ENCODE peak calls at places on chromosomes 7 and 10, in five cellular contexts. M, O, K, A and X are unnamed samples.

GRCh38 chr7:23893172-23893941 is 183.3 kb downstream of the STK31 start:
- DNase-seq in M (no peak), O (no peak), K (no peak), A (no peak), X (no peak)

GRCh38 chr10:92011560-92012214 is 88.1 kb downstream of the BTAF1 start:
- DNase-seq in M (no peak), O (no peak), K (no peak), A (no peak), X (no peak)

GRCh38 chr7:114759347-114760062 is 162.4 kb upstream of the MDFIC start:
- DNase-seq in M (no peak), O (no peak), K (no peak), A (no peak), X (no peak)

GRCh38 chr10:52335665-52336064 is 21.6 kb downstream of the DKK1 start:
- DNase-seq in M (no peak), O (no peak), K (no peak), A (no peak), X (no peak)

GRCh38 chr7:71229699-71230098 is 97.8 kb downstream of the GALNT17 start:
- DNase-seq in M (no peak), O (no peak), K (no peak), A (no peak), X (no peak)

GRCh38 chr7:5607958-5608656 is 173.4 kb downstream of the RNF216 start:
- DNase-seq in M (no peak), O (no peak), K (no peak), A (no peak), X (no peak)

GRCh38 chr10:103850572-103850895 is 4.8 kb downstream of the SH3PXD2A start:
- DNase-seq in M (no peak), O (no peak), K (peak; percentile 38), A (peak; percentile 68), X (no peak)

GRCh38 chr10:58757352-58758071 is 244.8 kb downstream of the BICC1 start:
- DNase-seq in M (no peak), O (no peak), K (no peak), A (no peak), X (no peak)

GRCh38 chr7:108308913-108309312 is 147.3 kb downstream of the NRCAM start:
- DNase-seq in M (no peak), O (no peak), K (no peak), A (no peak), X (no peak)

GRCh38 chr10:117518246-117518645 is 24.3 kb upstream of the EMX2 start:
- DNase-seq in M (no peak), O (no peak), K (no peak), A (peak; percentile 32), X (no peak)

GRCh38 chr10:66996996-66997395 is 71.2 kb downstream of the LRRTM3 start:
- DNase-seq in M (no peak), O (no peak), K (no peak), A (no peak), X (no peak)

GRCh38 chr7:25759281-25759680 is 392.7 kb upstream of the NFE2L3 start:
- DNase-seq in M (no peak), O (no peak), K (no peak), A (no peak), X (no peak)

GRCh38 chr10:54133201-54133600 is 667.8 kb downstream of the PCDH15 start:
- DNase-seq in M (no peak), O (no peak), K (no peak), A (no peak), X (no peak)

GRCh38 chr7:55087521-55087961 is 68.7 kb downstream of the EGFR start:
- DNase-seq in M (no peak), O (no peak), K (no peak), A (no peak), X (no peak)

GRCh38 chr10:79070611-79071534 is 2.1 kb downstream of the ZMIZ1 start:
- DNase-seq in M (peak; percentile 85), O (peak; percentile 96), K (peak; percentile 92), A (peak; percentile 96), X (peak; percentile 95)

GRCh38 chr7:135208417-135208793 is 2.9 kb downstream of the WDR91 start:
- DNase-seq in M (no peak), O (no peak), K (no peak), A (no peak), X (no peak)

GRCh38 chr10:49303711-49304110 is 4.7 kb downstream of the C10orf71 start:
- DNase-seq in M (no peak), O (no peak), K (no peak), A (no peak), X (no peak)

GRCh38 chr10:121092341-121093099 is 241.4 kb downstream of the WDR11 start:
- DNase-seq in M (no peak), O (no peak), K (no peak), A (no peak), X (no peak)

GRCh38 chr7:4849390-4849789 is 12.4 kb downstream of the PAPOLB start:
- DNase-seq in M (no peak), O (no peak), K (no peak), A (peak; percentile 16), X (no peak)

GRCh38 chr10:78937800-78938694 is 130.7 kb upstream of the ZMIZ1 start:
- DNase-seq in M (no peak), O (no peak), K (no peak), A (no peak), X (peak; percentile 63)

GRCh38 chr10:108095932-108096925 is 931.7 kb upstream of the SORCS1 start:
- DNase-seq in M (peak; percentile 28), O (peak; percentile 37), K (peak; percentile 19), A (no peak), X (no peak)

GRCh38 chr10:132836248-132836831 is 50.4 kb upstream of the NKX6-2 start:
- DNase-seq in M (peak; percentile 71), O (peak; percentile 60), K (peak; percentile 48), A (no peak), X (no peak)

GRCh38 chr10:120260446-120260845 is 196.6 kb upstream of the PLPP4 start:
- DNase-seq in M (no peak), O (no peak), K (no peak), A (no peak), X (no peak)

GRCh38 chr7:128891110-128891941 is 19.2 kb downstream of the KCP start:
- DNase-seq in M (no peak), O (peak; percentile 19), K (no peak), A (peak; percentile 75), X (peak; percentile 62)
- H3K27me3 ChIP-seq in M (no peaks in the 10 kb centered on the region), O (peaks cover 21% of the 10 kb centered on the region), K (peaks cover 41% of the 10 kb centered on the region), A (peaks cover 9% of the 10 kb centered on the region), X (peaks cover 14% of the 10 kb centered on the region)

GRCh38 chr7:57414415-57414814 is 35.6 kb upstream of the ZNF716 start:
- DNase-seq in M (no peak), O (no peak), K (no peak), A (no peak), X (no peak)

GRCh38 chr7:57415326-57415725 is 34.7 kb upstream of the ZNF716 start:
- DNase-seq in M (no peak), O (no peak), K (no peak), A (no peak), X (no peak)

GRCh38 chr7:57414852-57415251 is 35.1 kb upstream of the ZNF716 start:
- DNase-seq in M (no peak), O (no peak), K (no peak), A (no peak), X (no peak)

GRCh38 chr7:57416601-57417358 is 33.2 kb upstream of the ZNF716 start:
- DNase-seq in M (no peak), O (no peak), K (no peak), A (no peak), X (no peak)

GRCh38 chr7:57415730-57416129 is 34.2 kb upstream of the ZNF716 start:
- DNase-seq in M (no peak), O (no peak), K (no peak), A (no peak), X (no peak)
- TF ChIP-seq CTCF in M (no peak), O (no peak), K (no peak), A (no peak), X (no peak)

GRCh38 chr10:109883859-109884771 is 39.2 kb downstream of the XPNPEP1 start:
- DNase-seq in M (peak; percentile 66), O (peak; percentile 72), K (peak; percentile 65), A (no peak), X (peak; percentile 71)
- H3K4me3 ChIP-seq in M (no peak overlapping the region), O (no peak overlapping the region), K (peak overlapping the region; percentile 31), A (no peak overlapping the region), X (no peak overlapping the region)

DNA sequence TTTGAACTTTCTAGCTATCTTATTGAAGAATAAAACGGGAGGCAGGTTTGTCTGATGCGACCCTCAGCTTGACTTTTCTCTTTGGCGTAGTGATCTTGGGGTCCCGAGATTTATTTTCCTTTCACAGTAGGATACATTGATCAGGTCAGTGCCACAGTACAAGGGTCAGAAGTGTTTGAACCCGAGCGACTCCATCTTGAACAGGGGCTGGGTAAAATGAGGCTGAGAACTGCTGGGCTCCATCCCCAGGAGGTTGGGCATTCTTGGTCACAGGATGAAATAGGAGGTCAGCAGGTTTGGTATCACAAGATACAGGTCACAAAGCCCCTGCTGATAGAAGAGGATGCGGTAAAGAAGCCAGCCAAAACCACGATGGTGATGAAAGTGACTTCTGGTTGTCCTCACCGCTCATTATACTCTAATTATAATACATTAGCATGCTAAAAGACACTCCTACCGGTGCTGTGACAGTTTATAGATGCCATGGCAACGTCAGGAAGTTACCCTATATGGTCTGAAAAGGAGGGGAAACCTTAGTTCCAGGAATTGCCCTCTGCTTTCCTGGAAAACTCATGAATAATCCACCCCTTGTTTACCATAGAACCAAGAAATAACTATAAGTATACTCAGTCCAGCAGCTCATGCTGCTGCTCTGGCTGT is 3.0 kb upstream of the TECPR1 start:
- DNase-seq in M (no peak), O (no peak), K (no peak), A (no peak), X (no peak)
- H3K27me3 ChIP-seq in M (no peaks in the 10 kb centered on the region), O (no peaks in the 10 kb centered on the region), K (no peaks in the 10 kb centered on the region), A (no peaks in the 10 kb centered on the region), X (no peaks in the 10 kb centered on the region)